ENCODE peak calls at places on chromosomes 16 and 17, in five cellular contexts. One of them, this sample, is unnamed.
A peak's percentile ranks its signal among the peaks of the same experiment; 100 is the strongest.

GRCh38 chr16:8476824-8477223 is 113.5 kb downstream of the TMEM114 start:
- DNase-seq in IMR-90: no peak
- DNase-seq in SK-N-SH: no peak
- DNase-seq in K562: no peak
- DNase-seq in GM12878: no peak
- DNase-seq in this sample: no peak

GRCh38 chr16:9340402-9341095 is 249.1 kb downstream of the HAPSTR1 start:
- DNase-seq in IMR-90: no peak
- DNase-seq in K562: no peak
- DNase-seq in GM12878: no peak
- DNase-seq in SK-N-SH: no peak
- DNase-seq in this sample: no peak

GRCh38 chr17:82873521-82873920 is 33.7 kb upstream of the ZNF750 start:
- DNase-seq in SK-N-SH: no peak
- DNase-seq in GM12878: no peak
- DNase-seq in IMR-90: no peak
- DNase-seq in K562: no peak
- DNase-seq in this sample: no peak

GRCh38 chr16:86597880-86598606 is 19.7 kb downstream of the FOXL1 start:
- DNase-seq in GM12878: no peak
- DNase-seq in K562: peak; percentile 37
- DNase-seq in SK-N-SH: no peak
- DNase-seq in IMR-90: no peak
- DNase-seq in this sample: no peak

GRCh38 chr16:24255446-24256352 is at the start of gene CACNG3:
- DNase-seq in SK-N-SH: peak; percentile 37
- DNase-seq in K562: peak; percentile 89
- DNase-seq in GM12878: no peak
- DNase-seq in IMR-90: peak; percentile 33
- DNase-seq in this sample: peak; percentile 10

GRCh38 chr16:11405331-11406176 is 60.3 kb downstream of the RMI2 start:
- DNase-seq in GM12878: no peak
- DNase-seq in K562: peak; percentile 65
- DNase-seq in IMR-90: peak; percentile 8
- DNase-seq in SK-N-SH: peak; percentile 59
- DNase-seq in this sample: peak; percentile 56

GRCh38 chr17:65297384-65297783 is 160.2 kb downstream of the RGS9 start:
- DNase-seq in GM12878: no peak
- DNase-seq in K562: no peak
- DNase-seq in IMR-90: no peak
- DNase-seq in SK-N-SH: no peak
- DNase-seq in this sample: no peak

GRCh38 chr17:13986855-13987254 is 82.4 kb upstream of the COX10 start:
- DNase-seq in IMR-90: no peak
- DNase-seq in K562: no peak
- DNase-seq in SK-N-SH: no peak
- DNase-seq in GM12878: no peak
- DNase-seq in this sample: no peak

GRCh38 chr16:17457513-17457912 is 13.2 kb downstream of the XYLT1 start:
- DNase-seq in GM12878: no peak
- DNase-seq in IMR-90: no peak
- DNase-seq in K562: no peak
- DNase-seq in SK-N-SH: no peak
- DNase-seq in this sample: no peak

GRCh38 chr17:30333503-30334240 is at the start of gene TMIGD1:
- DNase-seq in IMR-90: no peak
- DNase-seq in GM12878: no peak
- DNase-seq in SK-N-SH: no peak
- DNase-seq in K562: no peak
- DNase-seq in this sample: no peak

GRCh38 chr17:13421581-13421980 is 180.1 kb downstream of the HS3ST3A1 start:
- DNase-seq in K562: no peak
- DNase-seq in SK-N-SH: no peak
- DNase-seq in IMR-90: no peak
- DNase-seq in GM12878: no peak
- DNase-seq in this sample: no peak

GRCh38 chr17:73030501-73030911 is 62.0 kb downstream of the SLC39A11 start:
- DNase-seq in GM12878: no peak
- DNase-seq in IMR-90: peak; percentile 24
- DNase-seq in K562: no peak
- DNase-seq in SK-N-SH: no peak
- DNase-seq in this sample: peak; percentile 26

GRCh38 chr16:47687694-47688093 is 226.6 kb downstream of the PHKB start:
- DNase-seq in IMR-90: peak; percentile 15
- DNase-seq in SK-N-SH: no peak
- DNase-seq in GM12878: no peak
- DNase-seq in K562: no peak
- DNase-seq in this sample: no peak

DNA sequence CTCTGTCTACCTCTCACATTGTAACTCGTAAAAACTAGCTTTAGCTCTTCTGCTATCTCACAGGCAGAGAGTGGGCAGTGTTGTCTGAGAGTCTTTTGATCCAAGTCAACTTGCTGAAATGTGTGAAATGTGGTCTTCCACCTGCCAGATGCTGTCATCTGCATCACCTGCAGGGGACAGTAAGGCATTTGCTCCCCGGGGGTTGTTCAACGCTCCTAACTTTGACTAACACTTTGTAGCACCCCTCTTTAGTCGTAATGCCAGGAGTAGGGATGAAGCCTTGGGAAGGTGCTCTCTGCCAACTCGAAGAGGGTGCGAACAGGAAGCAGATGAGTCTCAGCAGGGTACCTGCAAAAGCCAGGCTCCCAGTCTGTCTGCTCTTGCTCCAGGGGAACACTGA is 36.1 kb downstream of the SNX11 start:
- DNase-seq in GM12878: no peak
- DNase-seq in SK-N-SH: no peak
- DNase-seq in K562: no peak
- DNase-seq in IMR-90: no peak
- DNase-seq in this sample: no peak
- TF ChIP-seq RCOR1 in GM12878: no peak
- TF ChIP-seq RCOR1 in SK-N-SH: no peak
- TF ChIP-seq RCOR1 in K562: no peak
- TF ChIP-seq RCOR1 in IMR-90: no peak
- TF ChIP-seq RCOR1 in this sample: no peak

DNA sequence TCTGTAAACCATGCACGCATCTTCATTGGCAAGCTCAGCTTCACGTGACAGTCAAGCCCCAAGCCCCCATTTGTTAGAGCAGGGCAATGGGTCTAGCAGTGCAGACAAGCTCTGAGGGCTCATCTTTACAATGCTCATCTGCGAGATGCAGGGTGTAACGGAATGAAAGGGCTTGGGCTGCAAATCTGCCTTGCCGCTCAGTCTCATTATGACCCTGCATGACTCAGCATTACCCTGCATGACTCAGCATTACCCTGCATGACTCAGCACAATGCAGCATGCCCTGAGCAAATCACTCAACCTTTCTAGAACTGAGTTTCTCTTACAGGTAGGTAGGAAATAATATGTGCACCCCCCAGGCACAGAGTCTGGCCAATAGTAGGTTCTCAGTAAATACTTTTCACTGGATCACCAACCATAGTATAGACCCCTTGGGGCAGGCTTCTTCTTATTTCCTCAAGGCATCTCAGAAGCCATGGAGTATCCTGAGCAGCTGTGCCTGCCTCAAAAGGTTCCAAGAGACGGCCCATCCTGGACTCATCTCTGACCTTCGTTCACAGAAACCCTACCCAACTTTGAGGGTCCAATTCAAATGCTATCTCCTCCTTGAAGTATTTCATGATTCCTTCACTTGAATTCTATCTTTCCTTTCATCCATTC is 391.3 kb upstream of the CDH5 start:
- DNase-seq in GM12878: no peak
- DNase-seq in SK-N-SH: no peak
- DNase-seq in K562: peak; percentile 33
- DNase-seq in IMR-90: peak; percentile 86
- DNase-seq in this sample: peak; percentile 66
- TF ChIP-seq RCOR1 in GM12878: no peak
- TF ChIP-seq RCOR1 in SK-N-SH: no peak
- TF ChIP-seq RCOR1 in K562: peak; percentile 83
- TF ChIP-seq RCOR1 in IMR-90: no peak
- TF ChIP-seq RCOR1 in this sample: no peak

GRCh38 chr17:58331815-58332719 is 3.5 kb upstream of the TSPOAP1 start:
- DNase-seq in K562: peak; percentile 82
- DNase-seq in GM12878: peak; percentile 92
- DNase-seq in SK-N-SH: peak; percentile 36
- DNase-seq in IMR-90: no peak
- DNase-seq in this sample: no peak

GRCh38 chr17:58332720-58333395 is 4.3 kb upstream of the TSPOAP1 start:
- DNase-seq in K562: no peak
- DNase-seq in IMR-90: no peak
- DNase-seq in SK-N-SH: peak; percentile 28
- DNase-seq in GM12878: no peak
- DNase-seq in this sample: no peak

GRCh38 chr17:58330544-58330996 is 2.0 kb upstream of the TSPOAP1 start:
- DNase-seq in GM12878: no peak
- DNase-seq in K562: no peak
- DNase-seq in IMR-90: no peak
- DNase-seq in SK-N-SH: peak; percentile 18
- DNase-seq in this sample: no peak

GRCh38 chr17:58329808-58330543 is 1.4 kb upstream of the TSPOAP1 start:
- DNase-seq in SK-N-SH: no peak
- DNase-seq in K562: no peak
- DNase-seq in IMR-90: no peak
- DNase-seq in GM12878: peak; percentile 85
- DNase-seq in this sample: no peak

DNA sequence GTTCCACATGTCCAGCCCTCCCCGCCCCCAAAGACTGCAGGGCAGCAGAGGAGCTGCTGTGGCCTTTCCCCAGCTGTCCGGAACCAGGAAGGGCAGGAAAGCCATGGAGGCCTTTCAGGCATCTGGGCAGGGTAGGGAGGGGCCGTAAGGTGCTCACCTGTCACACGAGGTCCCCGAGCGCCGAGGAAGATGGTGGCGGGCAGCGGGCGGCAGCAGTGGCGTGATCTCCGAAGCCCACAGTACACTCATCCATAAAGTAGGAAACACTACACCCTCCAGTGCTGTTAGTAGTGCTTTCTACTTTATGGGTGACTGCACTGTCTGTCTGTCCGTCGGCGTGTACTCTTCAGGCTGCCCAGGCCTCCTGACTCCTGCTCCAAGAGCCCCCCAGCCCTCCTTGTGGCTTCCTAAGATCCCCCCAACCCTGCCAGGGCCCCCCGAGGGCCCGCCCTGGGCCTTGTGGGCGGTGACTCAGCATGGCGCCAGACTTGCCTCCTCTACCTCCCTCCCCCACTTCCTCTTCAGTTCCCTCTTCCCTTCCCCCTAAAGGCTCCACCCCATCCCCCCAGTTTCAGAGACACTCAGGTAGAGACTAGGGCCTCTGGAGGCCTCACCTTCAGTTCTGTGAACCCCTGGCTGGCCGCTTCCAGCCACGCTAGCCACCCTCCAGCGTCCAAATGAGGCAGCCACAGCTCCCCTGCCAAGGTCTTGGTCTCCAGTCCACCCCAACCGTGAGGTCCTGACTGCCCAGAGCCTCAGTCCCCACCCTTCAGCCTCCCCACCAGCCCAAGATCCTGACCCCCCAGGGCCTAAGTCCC is 2.6 kb upstream of the TSPOAP1 start:
- DNase-seq in GM12878: no peak
- DNase-seq in IMR-90: no peak
- DNase-seq in K562: peak; percentile 75
- DNase-seq in SK-N-SH: peak; percentile 20
- DNase-seq in this sample: no peak
- TF ChIP-seq RCOR1 in GM12878: no peak
- TF ChIP-seq RCOR1 in IMR-90: no peak
- TF ChIP-seq RCOR1 in K562: peak; percentile 63
- TF ChIP-seq RCOR1 in SK-N-SH: no peak
- TF ChIP-seq RCOR1 in this sample: no peak

GRCh38 chr17:17151541-17151940 is 54.6 kb downstream of the PLD6 start:
- DNase-seq in SK-N-SH: no peak
- DNase-seq in GM12878: no peak
- DNase-seq in IMR-90: peak; percentile 43
- DNase-seq in K562: no peak
- DNase-seq in this sample: peak; percentile 62

GRCh38 chr17:17150450-17150804 is 55.7 kb downstream of the PLD6 start:
- DNase-seq in GM12878: peak; percentile 47
- DNase-seq in IMR-90: no peak
- DNase-seq in SK-N-SH: no peak
- DNase-seq in K562: no peak
- DNase-seq in this sample: no peak

GRCh38 chr17:17151962-17152361 is 54.2 kb downstream of the PLD6 start:
- DNase-seq in K562: no peak
- DNase-seq in SK-N-SH: no peak
- DNase-seq in GM12878: no peak
- DNase-seq in IMR-90: peak; percentile 96
- DNase-seq in this sample: peak; percentile 81

GRCh38 chr17:17149520-17150449 is 56.3 kb downstream of the PLD6 start:
- DNase-seq in GM12878: no peak
- DNase-seq in IMR-90: no peak
- DNase-seq in K562: no peak
- DNase-seq in SK-N-SH: no peak
- DNase-seq in this sample: no peak

GRCh38 chr17:17151055-17151454 is 55.1 kb downstream of the PLD6 start:
- DNase-seq in GM12878: no peak
- DNase-seq in SK-N-SH: no peak
- DNase-seq in K562: no peak
- DNase-seq in IMR-90: peak; percentile 90
- DNase-seq in this sample: peak; percentile 52
- TF ChIP-seq RCOR1 in GM12878: no peak
- TF ChIP-seq RCOR1 in SK-N-SH: no peak
- TF ChIP-seq RCOR1 in K562: no peak
- TF ChIP-seq RCOR1 in IMR-90: peak; percentile 84
- TF ChIP-seq RCOR1 in this sample: no peak

GRCh38 chr16:25859645-25860044 is 167.9 kb downstream of the HS3ST4 start:
- DNase-seq in K562: no peak
- DNase-seq in GM12878: no peak
- DNase-seq in IMR-90: no peak
- DNase-seq in SK-N-SH: no peak
- DNase-seq in this sample: no peak

GRCh38 chr16:25855063-25855462 is 163.3 kb downstream of the HS3ST4 start:
- DNase-seq in GM12878: no peak
- DNase-seq in K562: no peak
- DNase-seq in SK-N-SH: no peak
- DNase-seq in IMR-90: no peak
- DNase-seq in this sample: no peak

GRCh38 chr16:25854141-25854540 is 162.4 kb downstream of the HS3ST4 start:
- DNase-seq in SK-N-SH: no peak
- DNase-seq in GM12878: no peak
- DNase-seq in K562: no peak
- DNase-seq in IMR-90: no peak
- DNase-seq in this sample: no peak

DNA sequence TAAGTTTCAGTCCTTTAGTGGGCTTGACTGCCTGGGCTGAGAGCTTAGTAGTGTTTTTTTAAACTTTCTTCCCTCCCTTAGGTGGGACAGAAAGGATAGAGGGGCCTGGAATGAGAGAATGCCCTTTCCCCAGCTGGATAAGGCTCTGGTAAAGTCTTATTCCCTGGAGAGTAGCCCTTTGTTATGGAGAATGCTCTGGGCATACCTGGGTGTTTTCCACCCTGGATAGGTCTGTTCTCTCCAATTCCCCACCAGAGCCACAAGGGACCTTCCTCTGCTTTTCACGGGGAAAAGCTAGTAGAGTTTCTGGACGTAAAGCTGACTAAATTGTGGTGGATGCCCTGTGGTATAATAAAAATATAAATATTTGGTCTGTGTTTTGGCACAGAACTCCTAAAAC is 164.1 kb downstream of the HS3ST4 start:
- DNase-seq in GM12878: no peak
- DNase-seq in SK-N-SH: no peak
- DNase-seq in IMR-90: no peak
- DNase-seq in K562: no peak
- DNase-seq in this sample: no peak
- TF ChIP-seq RCOR1 in GM12878: no peak
- TF ChIP-seq RCOR1 in SK-N-SH: no peak
- TF ChIP-seq RCOR1 in IMR-90: no peak
- TF ChIP-seq RCOR1 in K562: no peak
- TF ChIP-seq RCOR1 in this sample: no peak